ENCODE peak calls at places on chromosomes 11 and 22, in five cellular contexts. One of them, this sample, is unnamed. For H3K4me1, the result is how much of the 10 kb centered on the place peaks cover.

GRCh38 chr22:26748845-26749244 is 91.5 kb downstream of the MIAT start:
- DNase-seq in mucosa of descending colon: no peak
- DNase-seq in tibial artery: no peak
- DNase-seq in aorta: no peak
- DNase-seq in prostate gland: no peak
- DNase-seq in this sample: no peak

GRCh38 chr11:130427581-130428211 is 713 bp downstream of the ADAMTS8 start:
- DNase-seq in mucosa of descending colon: no peak
- DNase-seq in tibial artery: no peak
- DNase-seq in prostate gland: no peak
- DNase-seq in aorta: no peak
- DNase-seq in this sample: no peak

GRCh38 chr11:76119032-76119431 is 87.3 kb downstream of the WNT11 start:
- DNase-seq in aorta: no peak
- DNase-seq in prostate gland: no peak
- DNase-seq in tibial artery: no peak
- DNase-seq in mucosa of descending colon: peak
- DNase-seq in this sample: no peak

GRCh38 chr22:38843716-38844660 is at the start of gene NPTXR:
- DNase-seq in aorta: peak
- DNase-seq in tibial artery: no peak
- DNase-seq in mucosa of descending colon: peak
- DNase-seq in prostate gland: peak
- DNase-seq in this sample: no peak

GRCh38 chr11:97506360-97506759 is 1116.5 kb downstream of the JRKL start:
- DNase-seq in aorta: no peak
- DNase-seq in tibial artery: no peak
- DNase-seq in prostate gland: no peak
- DNase-seq in mucosa of descending colon: no peak
- DNase-seq in this sample: no peak

GRCh38 chr11:40168461-40168860 is 1291.0 kb downstream of the LRRC4C start:
- DNase-seq in tibial artery: no peak
- DNase-seq in aorta: no peak
- DNase-seq in mucosa of descending colon: no peak
- DNase-seq in prostate gland: no peak
- DNase-seq in this sample: no peak

GRCh38 chr22:38454361-38455062 is 487 bp downstream of the KCNJ4 start:
- DNase-seq in mucosa of descending colon: no peak
- DNase-seq in prostate gland: no peak
- DNase-seq in tibial artery: no peak
- DNase-seq in aorta: no peak
- DNase-seq in this sample: no peak

GRCh38 chr11:130131957-130132850 is 27.4 kb upstream of the ST14 start:
- DNase-seq in mucosa of descending colon: peak
- DNase-seq in prostate gland: peak
- DNase-seq in tibial artery: no peak
- DNase-seq in aorta: no peak
- DNase-seq in this sample: peak

GRCh38 chr11:57800444-57801184 is 39.0 kb downstream of the CTNND1 start:
- DNase-seq in prostate gland: peak
- DNase-seq in tibial artery: no peak
- DNase-seq in mucosa of descending colon: no peak
- DNase-seq in aorta: no peak
- DNase-seq in this sample: peak

GRCh38 chr22:34055525-34056200 is 135.4 kb upstream of the LARGE1 start:
- DNase-seq in tibial artery: no peak
- DNase-seq in aorta: no peak
- DNase-seq in mucosa of descending colon: peak
- DNase-seq in prostate gland: no peak
- DNase-seq in this sample: no peak

GRCh38 chr22:50621948-50622722 is 5.8 kb downstream of the ARSA start:
- DNase-seq in aorta: no peak
- DNase-seq in mucosa of descending colon: peak
- DNase-seq in prostate gland: peak
- DNase-seq in tibial artery: no peak
- DNase-seq in this sample: no peak

GRCh38 chr11:104222464-104222863 is 58.5 kb upstream of the PDGFD start:
- DNase-seq in mucosa of descending colon: no peak
- DNase-seq in aorta: no peak
- DNase-seq in prostate gland: no peak
- DNase-seq in tibial artery: no peak
- DNase-seq in this sample: no peak

GRCh38 chr11:134675983-134676382 is 263.9 kb upstream of the B3GAT1 start:
- DNase-seq in mucosa of descending colon: no peak
- DNase-seq in aorta: no peak
- DNase-seq in prostate gland: no peak
- DNase-seq in tibial artery: no peak
- DNase-seq in this sample: no peak

GRCh38 chr11:114771172-114771571 is 92.8 kb downstream of the NXPE2 start:
- DNase-seq in aorta: no peak
- DNase-seq in mucosa of descending colon: no peak
- DNase-seq in tibial artery: no peak
- DNase-seq in prostate gland: no peak
- DNase-seq in this sample: no peak

GRCh38 chr11:125262825-125263218 is 98.3 kb downstream of the PKNOX2 start:
- DNase-seq in tibial artery: no peak
- DNase-seq in mucosa of descending colon: no peak
- DNase-seq in aorta: peak
- DNase-seq in prostate gland: no peak
- DNase-seq in this sample: no peak

GRCh38 chr11:31805629-31806185 is 5.4 kb downstream of the PAX6 start:
- DNase-seq in aorta: no peak
- DNase-seq in tibial artery: no peak
- DNase-seq in mucosa of descending colon: no peak
- DNase-seq in prostate gland: no peak
- DNase-seq in this sample: no peak

GRCh38 chr11:69705246-69705856 is 1.5 kb upstream of the FGF19 start:
- DNase-seq in tibial artery: no peak
- DNase-seq in aorta: no peak
- DNase-seq in mucosa of descending colon: no peak
- DNase-seq in prostate gland: no peak
- DNase-seq in this sample: no peak

GRCh38 chr11:69702239-69702668 is 1.6 kb downstream of the FGF19 start:
- DNase-seq in mucosa of descending colon: no peak
- DNase-seq in prostate gland: no peak
- DNase-seq in tibial artery: no peak
- DNase-seq in aorta: no peak
- DNase-seq in this sample: no peak

GRCh38 chr11:69704508-69705245 is 855 bp upstream of the FGF19 start:
- DNase-seq in mucosa of descending colon: peak
- DNase-seq in tibial artery: no peak
- DNase-seq in prostate gland: no peak
- DNase-seq in aorta: no peak
- DNase-seq in this sample: no peak

GRCh38 chr11:69702769-69703510 is 882 bp downstream of the FGF19 start:
- DNase-seq in mucosa of descending colon: no peak
- DNase-seq in tibial artery: no peak
- DNase-seq in aorta: no peak
- DNase-seq in prostate gland: no peak
- DNase-seq in this sample: no peak

DNA sequence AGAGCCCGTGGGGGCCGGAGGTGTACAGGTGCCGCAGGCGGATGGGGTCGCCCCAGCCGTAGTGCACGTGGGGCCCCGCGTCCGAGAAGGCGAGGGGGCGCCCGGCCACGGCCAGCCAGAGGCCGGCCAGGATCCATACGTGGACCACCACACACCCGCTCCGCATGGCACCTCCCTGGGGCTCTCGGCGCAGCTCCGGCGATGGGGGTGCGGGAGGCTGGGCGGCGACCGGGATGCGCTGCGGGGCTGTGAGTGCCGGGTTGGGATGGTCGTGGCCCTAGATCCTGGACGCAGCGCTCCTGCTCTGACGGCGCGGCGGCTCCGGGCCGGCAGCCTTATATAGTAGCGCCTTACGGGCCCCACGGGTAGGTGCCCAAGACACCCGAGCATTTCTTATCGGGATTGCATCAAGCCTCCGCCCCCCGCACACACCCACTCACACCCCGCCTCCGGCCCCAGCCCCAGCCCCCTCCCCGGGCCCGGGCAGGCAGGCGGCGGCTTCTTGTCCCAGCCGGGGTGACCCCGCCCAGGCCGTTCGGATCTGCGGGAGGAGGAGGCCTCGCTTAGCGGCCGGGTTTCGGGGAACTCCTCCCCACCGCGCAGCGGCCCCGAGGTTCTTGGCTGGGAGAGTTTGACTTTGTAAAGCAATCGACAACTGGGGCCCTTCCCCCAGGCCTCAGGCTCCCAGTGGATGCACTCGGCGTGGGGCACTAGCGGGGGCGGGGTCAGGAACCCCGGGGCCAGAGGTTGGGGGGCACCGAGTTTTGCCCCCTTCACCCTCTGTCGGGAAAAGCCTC is at the start of gene FGF19:
- DNase-seq in tibial artery: no peak
- DNase-seq in prostate gland: no peak
- DNase-seq in mucosa of descending colon: no peak
- DNase-seq in aorta: no peak
- DNase-seq in this sample: no peak
- H3K4me1 ChIP-seq in tibial artery: under half
- H3K4me1 ChIP-seq in prostate gland: under half
- H3K4me1 ChIP-seq in mucosa of descending colon: under half
- H3K4me1 ChIP-seq in aorta: under half
- H3K4me1 ChIP-seq in this sample: under half

GRCh38 chr11:48003926-48004325 is 23.6 kb downstream of the PTPRJ start:
- DNase-seq in mucosa of descending colon: no peak
- DNase-seq in prostate gland: no peak
- DNase-seq in aorta: no peak
- DNase-seq in tibial artery: no peak
- DNase-seq in this sample: no peak
- H3K4me1 ChIP-seq in mucosa of descending colon: under half
- H3K4me1 ChIP-seq in prostate gland: under half
- H3K4me1 ChIP-seq in aorta: under half
- H3K4me1 ChIP-seq in tibial artery: under half
- H3K4me1 ChIP-seq in this sample: under half

DNA sequence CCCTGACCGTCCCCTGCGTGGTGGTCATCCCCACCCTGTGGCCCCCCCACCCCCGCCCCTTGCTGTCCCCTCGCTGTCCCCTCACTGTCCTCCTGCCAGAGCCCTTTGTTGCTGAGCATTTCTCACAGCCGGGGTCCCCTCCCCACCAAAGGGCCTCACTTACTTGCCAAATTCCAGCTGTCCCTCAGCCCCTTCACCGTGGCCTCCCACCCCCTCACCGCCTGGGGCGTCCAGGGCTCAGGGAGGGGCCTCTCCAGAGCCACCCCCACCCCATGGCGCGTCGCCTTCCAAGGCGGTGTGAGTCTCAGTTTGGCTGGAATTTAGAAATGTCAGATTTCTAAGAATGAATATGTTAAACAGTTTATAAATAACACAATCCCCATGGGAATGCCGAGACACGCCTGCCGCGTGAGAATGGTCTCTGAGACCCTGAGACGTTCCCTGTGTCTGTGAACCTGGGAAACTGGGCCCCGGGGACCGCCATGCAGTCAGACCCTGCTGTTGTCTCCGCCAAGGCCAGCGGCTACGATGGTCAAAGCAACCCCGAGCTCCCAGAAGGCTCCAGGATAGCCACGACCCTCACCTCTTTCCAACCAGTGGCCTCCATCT is 28.9 kb downstream of the CELSR1 start:
- DNase-seq in prostate gland: no peak
- DNase-seq in aorta: no peak
- DNase-seq in tibial artery: no peak
- DNase-seq in mucosa of descending colon: no peak
- DNase-seq in this sample: no peak
- H3K4me1 ChIP-seq in prostate gland: under half
- H3K4me1 ChIP-seq in aorta: under half
- H3K4me1 ChIP-seq in tibial artery: under half
- H3K4me1 ChIP-seq in mucosa of descending colon: under half
- H3K4me1 ChIP-seq in this sample: under half

GRCh38 chr22:21940521-21940920 is 12.1 kb downstream of the PPM1F start:
- DNase-seq in mucosa of descending colon: no peak
- DNase-seq in prostate gland: no peak
- DNase-seq in tibial artery: no peak
- DNase-seq in aorta: peak
- DNase-seq in this sample: no peak

GRCh38 chr22:21942407-21942895 is 10.2 kb downstream of the PPM1F start:
- DNase-seq in tibial artery: peak
- DNase-seq in aorta: peak
- DNase-seq in mucosa of descending colon: peak
- DNase-seq in prostate gland: no peak
- DNase-seq in this sample: peak

GRCh38 chr22:21942939-21943338 is 9.7 kb downstream of the PPM1F start:
- DNase-seq in mucosa of descending colon: no peak
- DNase-seq in prostate gland: no peak
- DNase-seq in tibial artery: no peak
- DNase-seq in aorta: no peak
- DNase-seq in this sample: no peak

GRCh38 chr22:21943571-21944448 is 8.8 kb downstream of the PPM1F start:
- DNase-seq in mucosa of descending colon: no peak
- DNase-seq in aorta: no peak
- DNase-seq in tibial artery: no peak
- DNase-seq in prostate gland: no peak
- DNase-seq in this sample: no peak

DNA sequence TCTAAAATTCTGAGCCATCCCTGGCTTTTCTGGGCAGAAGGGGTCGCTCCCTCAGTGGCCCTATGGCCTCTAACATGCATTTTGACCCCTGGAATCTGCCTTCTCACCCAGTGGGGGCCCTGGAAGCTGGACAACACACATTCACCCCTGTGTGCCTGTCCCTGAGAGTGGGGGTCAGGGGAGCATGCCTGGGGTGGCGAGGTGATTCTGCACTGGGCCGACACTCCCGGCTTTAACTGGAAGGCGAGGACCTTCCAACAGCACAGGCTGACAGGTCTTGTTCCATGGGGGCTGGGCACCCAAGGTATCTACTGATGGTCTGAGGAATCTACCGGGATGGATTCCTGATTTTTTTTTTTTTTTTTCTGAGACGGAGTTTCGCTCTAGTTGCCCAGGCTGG is 10.7 kb downstream of the PPM1F start:
- DNase-seq in aorta: no peak
- DNase-seq in tibial artery: no peak
- DNase-seq in prostate gland: no peak
- DNase-seq in mucosa of descending colon: no peak
- DNase-seq in this sample: no peak
- H3K4me1 ChIP-seq in aorta: under half
- H3K4me1 ChIP-seq in tibial artery: under half
- H3K4me1 ChIP-seq in prostate gland: under half
- H3K4me1 ChIP-seq in mucosa of descending colon: under half
- H3K4me1 ChIP-seq in this sample: under half

GRCh38 chr11:60988658-60989057 is 17.2 kb downstream of the CD6 start:
- DNase-seq in tibial artery: no peak
- DNase-seq in mucosa of descending colon: no peak
- DNase-seq in aorta: no peak
- DNase-seq in prostate gland: no peak
- DNase-seq in this sample: no peak
- H3K4me1 ChIP-seq in tibial artery: under half
- H3K4me1 ChIP-seq in mucosa of descending colon: under half
- H3K4me1 ChIP-seq in aorta: under half
- H3K4me1 ChIP-seq in prostate gland: under half
- H3K4me1 ChIP-seq in this sample: under half

GRCh38 chr22:23182289-23183106 is 2.2 kb downstream of the BCR start:
- DNase-seq in aorta: no peak
- DNase-seq in mucosa of descending colon: no peak
- DNase-seq in tibial artery: no peak
- DNase-seq in prostate gland: peak
- DNase-seq in this sample: peak
- H3K4me1 ChIP-seq in aorta: under half
- H3K4me1 ChIP-seq in mucosa of descending colon: under half
- H3K4me1 ChIP-seq in tibial artery: under half
- H3K4me1 ChIP-seq in prostate gland: under half
- H3K4me1 ChIP-seq in this sample: under half